ENCODE peak calls at places on chromosomes 6 and 20, in four cellular contexts. D is right lobe of liver; Z is CD8-positive, alpha-beta T cell; U is heart left ventricle. Q is an unnamed sample. For H3K4me1, the result is how much of the 10 kb centered on the place peaks cover.

GRCh38 chr6:18561006-18561750 is 174.0 kb downstream of the RNF144B start:
- DNase-seq in D (no peak), Z (no peak), U (peak), Q (peak)

GRCh38 chr6:154815938-154816820 is 83.0 kb downstream of the SCAF8 start:
- DNase-seq in D (no peak), Z (no peak), U (no peak), Q (no peak)

GRCh38 chr6:3748208-3748701 is 3.3 kb downstream of the PXDC1 start:
- DNase-seq in D (peak), Z (peak), U (peak), Q (peak)

GRCh38 chr20:18272451-18272850 is 15.9 kb upstream of the ZNF133 start:
- DNase-seq in D (no peak), Z (no peak), U (peak), Q (no peak)

GRCh38 chr6:44042261-44043035 is 84.8 kb downstream of the MRPL14 start:
- DNase-seq in D (no peak), Z (no peak), U (no peak), Q (no peak)

GRCh38 chr6:163717106-163717764 is 302.7 kb downstream of the QKI start:
- DNase-seq in D (no peak), Z (no peak), U (no peak), Q (no peak)

GRCh38 chr6:157984686-157985225 is 3.1 kb downstream of the SYNJ2 start:
- DNase-seq in D (no peak), Z (no peak), U (no peak), Q (no peak)

GRCh38 chr6:138028893-138029292 is 78.3 kb downstream of the PERP start:
- DNase-seq in D (no peak), Z (no peak), U (no peak), Q (no peak)

GRCh38 chr6:102619585-102619984 is 1226.1 kb downstream of the GRIK2 start:
- DNase-seq in D (no peak), Z (no peak), U (no peak), Q (no peak)

GRCh38 chr20:51014797-51015722 is 7.8 kb downstream of the KCNG1 start:
- DNase-seq in D (no peak), Z (no peak), U (no peak), Q (peak)

GRCh38 chr20:53917145-53918009 is 153.0 kb downstream of the BCAS1 start:
- DNase-seq in D (peak), Z (no peak), U (peak), Q (peak)

GRCh38 chr6:106257195-106257594 is 68.4 kb downstream of the ATG5 start:
- DNase-seq in D (no peak), Z (no peak), U (no peak), Q (no peak)

GRCh38 chr6:39821739-39822532 is 29.8 kb downstream of the DAAM2 start:
- DNase-seq in D (no peak), Z (no peak), U (peak), Q (peak)

GRCh38 chr20:34891166-34892062 is 15.0 kb downstream of the ACSS2 start:
- DNase-seq in D (no peak), Z (no peak), U (no peak), Q (no peak)

GRCh38 chr6:165390475-165390874 is 81.1 kb upstream of the C6orf118 start:
- DNase-seq in D (no peak), Z (no peak), U (no peak), Q (no peak)

GRCh38 chr6:106658469-106658868 is 29.1 kb downstream of the QRSL1 start:
- DNase-seq in D (no peak), Z (no peak), U (no peak), Q (no peak)

GRCh38 chr6:139016337-139017213 is 12.0 kb upstream of the ABRACL start:
- DNase-seq in D (no peak), Z (no peak), U (no peak), Q (no peak)

GRCh38 chr20:47854687-47855212 is 69.5 kb upstream of the SULF2 start:
- DNase-seq in D (no peak), Z (no peak), U (no peak), Q (no peak)

GRCh38 chr6:36752886-36753506 is 55.4 kb downstream of the RAB44 start:
- DNase-seq in D (no peak), Z (no peak), U (no peak), Q (no peak)

GRCh38 chr6:109456710-109457595 is 1.4 kb upstream of the MICAL1 start:
- DNase-seq in D (peak), Z (no peak), U (peak), Q (peak)

GRCh38 chr20:10648651-10649050 is 25.1 kb downstream of the JAG1 start:
- DNase-seq in D (no peak), Z (no peak), U (no peak), Q (no peak)

GRCh38 chr6:43488667-43489276 is 11.4 kb downstream of the TJAP1 start:
- DNase-seq in D (no peak), Z (no peak), U (no peak), Q (peak)

GRCh38 chr6:168333039-168333438 is 13.5 kb upstream of the DACT2 start:
- DNase-seq in D (no peak), Z (no peak), U (no peak), Q (no peak)

GRCh38 chr6:92810913-92811312 is 608.4 kb downstream of the EPHA7 start:
- DNase-seq in D (peak), Z (no peak), U (no peak), Q (no peak)

GRCh38 chr6:148175511-148176188 is 167.0 kb upstream of the SASH1 start:
- DNase-seq in D (no peak), Z (no peak), U (no peak), Q (no peak)

GRCh38 chr6:3157151-3157933 is at the start of gene TUBB2A:
- DNase-seq in D (peak), Z (peak), U (peak), Q (peak)

GRCh38 chr6:89045585-89045984 is 35.0 kb upstream of the PNRC1 start:
- DNase-seq in D (no peak), Z (no peak), U (no peak), Q (no peak)

GRCh38 chr6:89047473-89047872 is 33.1 kb upstream of the PNRC1 start:
- DNase-seq in D (no peak), Z (no peak), U (no peak), Q (no peak)

GRCh38 chr6:89042664-89043063 is 37.9 kb upstream of the PNRC1 start:
- DNase-seq in D (no peak), Z (no peak), U (no peak), Q (no peak)

GRCh38 chr6:89048286-89048923 is 32.1 kb upstream of the PNRC1 start:
- DNase-seq in D (no peak), Z (no peak), U (no peak), Q (no peak)

DNA sequence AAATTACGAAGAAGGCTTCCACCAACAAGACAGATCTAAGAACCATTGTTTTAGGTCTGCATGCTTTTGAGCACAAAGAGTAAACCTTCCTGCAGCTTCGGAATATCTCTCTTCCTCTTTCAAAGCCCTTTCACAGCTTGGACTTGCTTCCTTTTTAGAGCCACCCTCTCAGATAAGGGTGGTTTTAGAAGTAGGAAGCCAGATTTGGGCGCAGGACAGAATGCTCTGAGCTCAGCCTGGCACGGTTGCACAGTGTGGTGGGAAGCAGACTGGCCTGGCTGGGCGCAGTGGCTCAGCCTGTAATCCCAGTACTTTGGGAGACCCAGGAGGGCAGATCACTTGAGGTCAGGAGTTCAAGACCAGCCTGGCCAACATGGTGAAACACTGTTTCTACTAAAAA is 35.6 kb upstream of the PNRC1 start:
- DNase-seq in D (no peak), Z (no peak), U (peak), Q (peak)
- H3K4me1 ChIP-seq in D (under half), Z (under half), U (under half), Q (under half)

DNA sequence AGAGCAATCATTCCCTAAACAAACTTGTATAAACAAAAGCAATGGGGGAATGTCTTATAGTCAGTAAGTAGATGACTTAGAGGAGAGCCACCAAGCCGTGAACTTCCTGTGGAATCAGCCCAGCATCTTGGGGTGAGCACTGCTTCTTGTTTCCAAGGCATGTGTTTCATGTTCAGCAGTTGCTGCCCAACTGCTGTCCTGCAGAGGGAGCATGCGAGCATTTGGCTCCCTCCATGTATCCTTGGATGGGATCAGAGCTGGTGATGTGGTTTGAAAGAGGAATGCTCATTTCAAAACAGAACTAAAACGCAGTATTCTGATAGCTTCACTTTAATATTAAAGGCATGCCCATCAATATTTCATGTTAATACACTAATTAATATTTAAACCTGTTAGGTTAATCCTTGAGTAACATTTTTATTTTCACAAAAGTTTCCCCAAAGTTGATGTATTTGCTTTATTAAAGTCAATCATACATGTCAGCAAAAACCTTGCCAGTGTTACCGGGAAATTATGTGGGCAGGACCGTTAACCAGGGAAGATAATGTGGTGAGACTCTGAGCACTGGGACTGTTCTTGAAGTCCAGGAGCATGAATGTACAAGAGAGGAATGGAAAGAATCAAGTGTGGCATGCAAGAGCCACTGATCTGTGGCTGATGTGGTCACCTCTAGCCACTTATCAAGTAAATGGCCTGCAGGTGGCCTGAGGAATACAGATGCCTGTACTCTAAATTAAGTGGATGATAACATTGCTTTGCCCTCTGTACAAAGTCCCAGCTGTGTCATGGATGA is 172.2 kb upstream of the GGTLC1 start:
- DNase-seq in D (peak), Z (no peak), U (peak), Q (peak)
- H3K4me1 ChIP-seq in D (under half), Z (under half), U (under half), Q (under half)

GRCh38 chr6:56756791-56757582 is 114.3 kb upstream of the DST start:
- DNase-seq in D (no peak), Z (no peak), U (no peak), Q (no peak)
- H3K4me1 ChIP-seq in D (under half), Z (under half), U (half or more), Q (under half)

GRCh38 chr6:25971187-25971811 is 8.7 kb downstream of the TRIM38 start:
- DNase-seq in D (no peak), Z (no peak), U (peak), Q (no peak)

GRCh38 chr6:25972128-25972527 is 9.5 kb downstream of the TRIM38 start:
- DNase-seq in D (peak), Z (no peak), U (no peak), Q (no peak)

GRCh38 chr6:25966707-25967106 is 4.1 kb downstream of the TRIM38 start:
- DNase-seq in D (no peak), Z (no peak), U (no peak), Q (no peak)

GRCh38 chr6:25972902-25973301 is 10.3 kb downstream of the TRIM38 start:
- DNase-seq in D (no peak), Z (no peak), U (no peak), Q (no peak)

DNA sequence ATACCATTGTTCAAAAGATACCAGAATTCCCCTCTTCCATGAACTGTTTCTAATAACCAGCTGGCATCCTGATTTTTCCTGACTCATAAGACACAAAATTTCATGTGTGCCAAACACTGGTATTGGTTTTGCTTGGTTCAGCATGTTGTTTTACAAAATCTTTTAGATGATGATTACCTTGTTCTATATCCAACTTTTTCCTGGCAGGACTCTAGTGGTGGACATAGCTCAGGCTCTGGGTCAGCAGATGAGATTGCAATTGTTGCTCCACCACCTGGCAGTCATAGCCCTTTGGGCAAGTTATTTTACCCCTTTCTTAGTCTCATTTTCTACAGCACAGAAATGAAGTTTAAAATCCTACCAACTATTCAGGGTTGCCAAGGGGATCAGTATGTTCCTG is 6.2 kb downstream of the TRIM38 start:
- DNase-seq in D (peak), Z (no peak), U (no peak), Q (no peak)
- H3K4me1 ChIP-seq in D (under half), Z (under half), U (half or more), Q (under half)

DNA sequence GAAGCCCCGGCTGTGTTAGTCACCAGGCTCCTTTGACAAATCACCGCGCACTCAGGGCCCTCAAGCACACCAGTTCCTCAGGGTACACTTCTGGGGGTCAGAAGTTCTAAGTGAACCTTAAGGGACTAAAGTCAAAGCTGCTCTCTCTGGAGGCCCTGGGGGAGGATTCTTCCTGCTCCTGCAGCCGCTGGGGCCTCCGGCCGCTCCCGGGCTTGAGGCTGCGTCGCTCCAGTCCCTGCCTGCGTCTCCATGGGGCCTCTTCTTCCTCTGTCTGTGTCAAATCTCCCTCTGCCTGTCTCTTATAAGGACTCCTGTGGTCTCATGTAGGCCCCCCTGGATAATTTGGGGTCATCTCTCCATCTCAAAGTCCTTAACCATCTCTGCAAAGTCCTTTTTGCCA is 18.1 kb upstream of the GATA5 start:
- DNase-seq in D (no peak), Z (no peak), U (no peak), Q (no peak)
- H3K4me1 ChIP-seq in D (under half), Z (under half), U (under half), Q (under half)

GRCh38 chr6:46469021-46469420 is 22.2 kb downstream of the RCAN2 start:
- DNase-seq in D (no peak), Z (no peak), U (no peak), Q (no peak)
- H3K4me1 ChIP-seq in D (under half), Z (under half), U (half or more), Q (under half)

GRCh38 chr20:33693274-33693673 is 7.1 kb upstream of the E2F1 start:
- DNase-seq in D (no peak), Z (no peak), U (no peak), Q (no peak)
- H3K4me1 ChIP-seq in D (under half), Z (under half), U (under half), Q (under half)

DNA sequence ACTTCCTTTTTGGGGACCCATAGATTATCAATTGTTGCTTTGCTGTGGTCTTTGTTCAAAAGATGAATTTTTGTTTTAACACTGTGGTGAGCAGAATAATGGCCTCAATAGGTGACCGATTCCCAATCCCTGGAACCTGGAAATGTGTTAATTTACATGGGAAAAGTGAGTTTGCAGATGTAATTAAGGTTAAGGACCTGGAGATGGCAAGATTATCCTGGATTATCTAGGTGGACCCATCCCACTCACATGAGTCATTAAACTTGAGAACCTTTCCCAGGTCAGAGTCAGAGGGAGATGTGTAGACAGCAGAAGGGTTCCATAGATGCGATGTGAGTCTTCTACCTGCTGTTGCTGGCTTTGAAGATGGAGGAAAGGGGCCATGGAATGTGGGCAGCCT is 36.2 kb upstream of the HBS1L start:
- DNase-seq in D (no peak), Z (no peak), U (no peak), Q (no peak)
- H3K4me1 ChIP-seq in D (under half), Z (half or more), U (under half), Q (under half)

DNA sequence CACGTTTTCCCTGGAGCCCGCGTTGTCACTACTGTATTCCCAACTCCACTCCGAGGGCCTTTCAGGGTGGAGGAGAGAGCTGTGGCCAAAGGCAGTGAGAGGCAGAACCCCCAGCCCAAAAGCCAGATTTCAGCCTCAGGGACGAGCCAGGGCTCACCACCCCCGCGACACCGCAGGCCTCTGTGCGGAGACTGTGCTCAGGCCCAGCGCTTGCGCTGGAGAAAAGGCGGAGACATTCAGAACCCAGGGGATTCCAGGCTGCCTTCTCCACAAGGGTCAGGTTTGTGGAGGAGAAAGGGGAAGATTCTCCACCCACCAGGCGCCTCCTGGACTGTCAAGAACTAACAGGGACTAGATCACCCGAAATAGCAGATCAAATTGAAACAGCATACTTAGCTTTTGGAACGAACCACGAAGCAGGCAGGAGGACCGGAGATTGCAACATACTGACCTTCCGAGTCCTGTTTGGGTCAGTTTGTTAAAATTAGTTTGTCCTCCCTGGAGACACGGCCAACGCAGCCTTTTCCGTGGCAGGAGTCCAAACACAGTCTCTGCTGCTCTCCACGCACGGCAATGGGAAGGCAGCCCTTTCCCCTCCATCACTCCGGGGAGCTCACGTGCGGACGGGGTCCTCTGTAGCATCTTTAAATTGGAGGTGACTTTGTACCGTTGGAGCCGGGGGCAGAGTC is 14.4 kb downstream of the DLL1 start:
- DNase-seq in D (peak), Z (no peak), U (peak), Q (peak)
- H3K4me1 ChIP-seq in D (under half), Z (half or more), U (under half), Q (under half)

GRCh38 chr6:34514593-34515472 is 41.3 kb downstream of the SPDEF start:
- DNase-seq in D (no peak), Z (no peak), U (peak), Q (peak)

GRCh38 chr6:34514112-34514511 is 42.0 kb downstream of the SPDEF start:
- DNase-seq in D (no peak), Z (no peak), U (no peak), Q (no peak)

GRCh38 chr6:34512738-34513115 is 43.4 kb downstream of the SPDEF start:
- DNase-seq in D (no peak), Z (no peak), U (no peak), Q (no peak)

GRCh38 chr6:34511923-34512737 is 44.0 kb downstream of the SPDEF start:
- DNase-seq in D (no peak), Z (no peak), U (no peak), Q (no peak)

DNA sequence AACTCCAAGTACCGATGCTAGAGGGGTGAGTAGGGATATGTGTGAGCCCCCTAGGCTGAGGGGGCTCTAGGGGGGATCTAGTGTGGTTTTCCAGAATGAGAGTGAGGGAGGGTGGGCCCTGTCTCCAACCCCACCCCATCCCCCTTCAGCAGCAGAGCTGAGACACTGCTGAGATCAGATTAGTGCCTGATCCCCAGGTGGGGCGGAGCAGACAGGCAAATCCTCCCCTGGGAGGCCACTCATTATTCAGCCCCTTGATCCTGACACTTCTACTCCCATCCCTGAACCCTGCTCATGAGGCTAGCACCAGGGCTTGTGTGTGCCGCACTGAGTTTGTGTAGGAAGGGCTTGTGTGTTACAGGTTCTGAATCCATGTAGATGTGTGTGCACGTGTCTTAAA is 42.5 kb downstream of the SPDEF start:
- DNase-seq in D (no peak), Z (no peak), U (no peak), Q (peak)
- H3K4me1 ChIP-seq in D (under half), Z (under half), U (under half), Q (under half)